ENCODE peak calls at places on chromosomes 11 and 22, in five cellular contexts. Y is MCF 10A; M is posterior cingulate gyrus; A is ascending aorta; L is activated CD4-positive, alpha-beta T cell treated with anti-CD3 and anti-CD28 coated beads for 4 hours. E is an unnamed sample.

GRCh38 chr11:70233511-70233919 is 30.4 kb downstream of the FADD start:
- DNase-seq in Y (peak), M (no peak), L (no peak), A (no peak), E (no peak)

GRCh38 chr11:121534131-121535093 is 81.6 kb upstream of the SORL1-AS1 start:
- DNase-seq in Y (no peak), L (no peak), A (no peak), M (peak), E (no peak)

GRCh38 chr11:91800208-91800914 is 424.3 kb upstream of the FAT3 start:
- DNase-seq in M (no peak), A (no peak), L (no peak), Y (no peak), E (no peak)

GRCh38 chr11:6646631-6647281 is 8.9 kb downstream of the DCHS1 start:
- DNase-seq in L (no peak), A (peak), Y (no peak), M (no peak), E (no peak)

GRCh38 chr11:35318977-35319925 is 100.1 kb downstream of the SLC1A2 start:
- DNase-seq in A (no peak), M (no peak), L (no peak), Y (no peak), E (no peak)

GRCh38 chr22:50502628-50503474 is 4.7 kb downstream of the LMF2 start:
- DNase-seq in A (no peak), Y (no peak), L (no peak), M (no peak), E (no peak)

GRCh38 chr11:108768370-108768769 is 103.5 kb downstream of the DDX10 start:
- DNase-seq in A (no peak), M (no peak), L (no peak), Y (no peak), E (no peak)

GRCh38 chr11:26805001-26805400 is 83.1 kb upstream of the SLC5A12 start:
- DNase-seq in L (no peak), A (no peak), M (no peak), Y (no peak), E (no peak)

GRCh38 chr11:36478700-36479329 is 31.3 kb downstream of the TRAF6 start:
- DNase-seq in A (no peak), M (no peak), Y (peak), L (no peak), E (peak)

GRCh38 chr11:60871378-60872061 is 4.2 kb downstream of the ZP1 start:
- DNase-seq in M (no peak), A (peak), Y (peak), L (no peak), E (no peak)

GRCh38 chr22:50191041-50191740 is 5.5 kb downstream of the TRABD start:
- DNase-seq in L (peak), A (peak), Y (no peak), M (no peak), E (no peak)

GRCh38 chr22:48192920-48193319 is 1430.5 kb downstream of the TBC1D22A start:
- DNase-seq in M (no peak), A (no peak), Y (no peak), L (no peak), E (no peak)

GRCh38 chr22:44595841-44596341 is 97.9 kb upstream of the RTL6 start:
- DNase-seq in M (no peak), A (no peak), Y (no peak), L (no peak), E (no peak)

GRCh38 chr11:67376873-67377808 is 3.7 kb upstream of the CLCF1 start:
- DNase-seq in L (no peak), Y (no peak), A (no peak), M (no peak), E (no peak)

GRCh38 chr22:41775976-41776375 is 24.5 kb upstream of the CCDC134 start:
- DNase-seq in L (no peak), M (no peak), Y (no peak), A (no peak), E (no peak)

GRCh38 chr22:24338701-24339451 is 68.2 kb downstream of the SPECC1L start:
- DNase-seq in M (no peak), L (no peak), A (no peak), Y (no peak), E (no peak)

GRCh38 chr11:125871391-125872137 is 15.9 kb upstream of the HYLS1 start:
- DNase-seq in A (no peak), L (no peak), M (no peak), Y (peak), E (no peak)

GRCh38 chr11:62853279-62853965 is 14.0 kb upstream of the WDR74 start:
- DNase-seq in A (no peak), M (no peak), L (no peak), Y (no peak), E (no peak)

GRCh38 chr11:72955466-72955865 is 141.3 kb downstream of the ATG16L2 start:
- DNase-seq in A (no peak), L (no peak), M (no peak), Y (no peak), E (no peak)

GRCh38 chr11:61980783-61981541 is 13.5 kb upstream of the FTH1 start:
- DNase-seq in L (no peak), M (no peak), A (no peak), Y (peak), E (no peak)

GRCh38 chr11:130103296-130103814 is 33.7 kb downstream of the APLP2 start:
- DNase-seq in L (no peak), A (no peak), M (no peak), Y (peak), E (no peak)

GRCh38 chr11:2374456-2375201 is 2.5 kb upstream of the CD81 start:
- DNase-seq in A (no peak), M (no peak), Y (no peak), L (no peak), E (no peak)

GRCh38 chr11:125720781-125721180 is 25.3 kb upstream of the PATE1 start:
- DNase-seq in A (no peak), M (no peak), L (no peak), Y (peak), E (no peak)

GRCh38 chr11:19614370-19614936 is 98.2 kb upstream of the NAV2 start:
- DNase-seq in Y (no peak), M (no peak), A (no peak), L (no peak), E (no peak)

E was measured in nucleus accumbens.